ENCODE peak calls at places on chromosomes 1 and 21, in nine cellular contexts. U is M059J; T is progenitor cell of endocrine pancreas; Y is fibroblast of villous mesenchyme; S is activated T-helper 1 cell treated with anti-CD3 and anti-CD28 coated beads, Interleukin-12 subunit alpha, Interleukin-12 subunit beta, Interleukin-2, Interleukin-4 antibody, amounts not matched to agents 30 ng/mL and 10 ng/mL and 1 ng/mL, durations not matched to agents 14 hours and 24 hours and 36 hours; J is AG09319; B is lower lobe of right lung; H is A549; Q is neural progenitor cell. R is an unnamed sample.

GRCh38 chr1:53754484-53755312 is 15.7 kb upstream of the GLIS1 start:
- DNase-seq in U (peak), T (no peak), Y (peak), S (no peak), J (peak), B (no peak), H (peak), Q (peak), R (no peak)

GRCh38 chr1:54223441-54224202 is 23.7 kb downstream of the MRPL37 start:
- DNase-seq in U (no peak), T (no peak), Y (no peak), S (no peak), J (no peak), B (no peak), H (no peak), Q (no peak), R (no peak)

GRCh38 chr1:159469921-159470595 is 30.5 kb downstream of the OR10J1 start:
- DNase-seq in U (no peak), T (no peak), Y (no peak), S (no peak), J (no peak), B (no peak), H (no peak), Q (no peak), R (no peak)

GRCh38 chr1:204360314-204360713 is 585 bp upstream of the PLEKHA6 start:
- DNase-seq in U (no peak), T (no peak), Y (no peak), S (no peak), J (no peak), B (no peak), H (no peak), Q (no peak), R (no peak)

GRCh38 chr1:34740161-34740875 is 14.5 kb upstream of the GJB5 start:
- DNase-seq in U (peak), T (no peak), Y (no peak), S (no peak), J (no peak), B (no peak), H (no peak), Q (peak), R (no peak)

GRCh38 chr21:46128983-46129571 is 26.3 kb downstream of the FTCD start:
- DNase-seq in U (no peak), T (no peak), Y (no peak), S (no peak), J (no peak), B (peak), H (no peak), Q (no peak), R (no peak)

GRCh38 chr1:68230901-68231626 is 1.3 kb downstream of the WLS start:
- DNase-seq in U (peak), T (peak), Y (no peak), S (no peak), J (no peak), B (peak), H (no peak), Q (peak), R (no peak)

GRCh38 chr1:205575294-205575885 is 56.4 kb downstream of the ELK4 start:
- DNase-seq in U (no peak), T (no peak), Y (no peak), S (no peak), J (no peak), B (no peak), H (no peak), Q (no peak), R (no peak)

GRCh38 chr1:195462646-195463045 is 1145.6 kb downstream of the KCNT2 start:
- DNase-seq in U (no peak), T (no peak), Y (no peak), S (no peak), J (no peak), B (no peak), H (no peak), Q (no peak), R (no peak)

GRCh38 chr1:157482174-157482573 is 70.1 kb downstream of the FCRL5 start:
- DNase-seq in U (no peak), T (no peak), Y (no peak), S (no peak), J (no peak), B (no peak), H (no peak), Q (no peak), R (no peak)

GRCh38 chr1:159861218-159861617 is 1.2 kb downstream of the VSIG8 start:
- DNase-seq in U (no peak), T (no peak), Y (no peak), S (no peak), J (no peak), B (no peak), H (no peak), Q (no peak), R (no peak)

GRCh38 chr1:213568929-213569815 is 418.6 kb upstream of the PROX1 start:
- DNase-seq in U (no peak), T (no peak), Y (no peak), S (no peak), J (no peak), B (no peak), H (no peak), Q (no peak), R (no peak)